ENCODE peak calls at places on chromosomes 7 and 10, in five cellular contexts. U is Panc1; L is WERI-Rb-1; J is stimulated activated CD4-positive, alpha-beta T cell treated with anti-CD3 and anti-CD28 coated beads, Interleukin-4, amount 100 ng/mL, for 24 hours; G is ELF-1. A is an unnamed sample.

GRCh38 chr7:43879477-43879876 is 10.2 kb upstream of the MRPS24 start:
- DNase-seq in J (no peak), L (no peak), U (no peak), G (no peak), A (peak; percentile 87)

GRCh38 chr10:74079028-74079913 is 71.4 kb downstream of the AP3M1 start:
- DNase-seq in U (no peak), L (no peak), G (no peak), J (no peak), A (no peak)

GRCh38 chr7:140242057-140243031 is 65.6 kb upstream of the KDM7A start:
- DNase-seq in U (no peak), J (no peak), L (no peak), G (peak; percentile 52), A (no peak)

GRCh38 chr10:108090476-108091215 is 926.1 kb upstream of the SORCS1 start:
- DNase-seq in J (no peak), G (no peak), U (no peak), L (no peak), A (no peak)

GRCh38 chr7:139619367-139619657 is 95.8 kb downstream of the CLEC2L start:
- DNase-seq in U (no peak), G (no peak), J (no peak), L (no peak), A (peak; percentile 71)

GRCh38 chr7:47651355-47652317 is 69.7 kb upstream of the TNS3 start:
- DNase-seq in J (no peak), U (no peak), G (no peak), L (no peak), A (peak; percentile 96)

GRCh38 chr7:90625562-90625961 is 29.4 kb downstream of the CDK14 start:
- DNase-seq in G (peak; percentile 63), U (no peak), J (no peak), L (peak; percentile 81), A (no peak)

GRCh38 chr7:1057416-1058291 is 13.3 kb downstream of the GPR146 start:
- DNase-seq in U (no peak), G (no peak), L (no peak), J (no peak), A (no peak)

GRCh38 chr7:156156734-156157408 is 344.6 kb upstream of the SHH start:
- DNase-seq in J (no peak), U (peak; percentile 46), G (peak; percentile 58), L (peak; percentile 19), A (no peak)

GRCh38 chr7:142602756-142603155 is 146.5 kb upstream of the PRSS1 start:
- DNase-seq in J (no peak), U (no peak), G (no peak), L (no peak), A (no peak)

GRCh38 chr7:25456467-25457171 is 228.3 kb upstream of the NPVF start:
- DNase-seq in J (no peak), U (no peak), L (peak; percentile 38), G (peak; percentile 20), A (no peak)

GRCh38 chr10:125629758-125630376 is 53.1 kb downstream of the TEX36 start:
- DNase-seq in U (peak; percentile 24), L (no peak), G (no peak), J (no peak), A (no peak)

GRCh38 chr10:77700086-77700485 is 62.5 kb upstream of the KCNMA1 start:
- DNase-seq in U (no peak), G (no peak), J (no peak), L (no peak), A (no peak)